ENCODE peak calls at places on chromosomes 7 and 10, in five cellular contexts. I, J, B, A and Q are unnamed samples.

GRCh38 chr7:139626817-139627216 is 103.3 kb downstream of the CLEC2L start:
- DNase-seq in J (no peak), I (no peak), B (no peak), A (peak), Q (no peak)

GRCh38 chr10:124626759-124627380 is 117.3 kb downstream of the FAM53B start:
- DNase-seq in A (no peak), I (no peak), J (peak), B (no peak), Q (peak)

GRCh38 chr7:81478664-81479063 is 291.2 kb downstream of the HGF start:
- DNase-seq in B (no peak), I (no peak), A (peak), J (peak), Q (no peak)

GRCh38 chr7:45080265-45080957 is 8.4 kb downstream of the NACAD start:
- DNase-seq in A (no peak), J (no peak), B (no peak), I (no peak), Q (no peak)

GRCh38 chr10:107813396-107813795 is 648.9 kb upstream of the SORCS1 start:
- DNase-seq in J (no peak), A (no peak), B (no peak), I (no peak), Q (no peak)

GRCh38 chr10:42367532-42368230 is 270.7 kb downstream of the ZNF33B start:
- DNase-seq in A (peak), I (peak), J (peak), B (no peak), Q (peak)

GRCh38 chr7:7779888-7780287 is 61.5 kb upstream of the RPA3 start:
- DNase-seq in B (no peak), A (no peak), I (peak), J (no peak), Q (no peak)

GRCh38 chr10:62819521-62819920 is 3.4 kb upstream of the EGR2 start:
- DNase-seq in B (no peak), A (no peak), J (no peak), I (no peak), Q (no peak)

GRCh38 chr10:113055458-113055857 is 105.4 kb downstream of the TCF7L2 start:
- DNase-seq in J (no peak), I (no peak), B (no peak), A (no peak), Q (no peak)

GRCh38 chr10:114110174-114110972 is 63.6 kb downstream of the CCDC186 start:
- DNase-seq in B (no peak), I (no peak), A (no peak), J (no peak), Q (no peak)

GRCh38 chr7:142313528-142313927 is 55.7 kb upstream of the PRSS58 start:
- DNase-seq in I (no peak), B (no peak), A (no peak), J (no peak), Q (no peak)

GRCh38 chr7:116441534-116441933 is 58.0 kb upstream of the CAV2 start:
- DNase-seq in B (no peak), J (no peak), I (peak), A (no peak), Q (no peak)

GRCh38 chr10:88848499-88848898 is 3.1 kb downstream of the ANKRD22 start:
- DNase-seq in J (no peak), I (peak), B (peak), A (no peak), Q (peak)

GRCh38 chr7:126803060-126803665 is 449.6 kb downstream of the GRM8 start:
- DNase-seq in J (peak), I (peak), B (peak), A (peak), Q (peak)

GRCh38 chr7:114426824-114427223 is 12.2 kb downstream of the FOXP2 start:
- DNase-seq in J (no peak), B (peak), I (peak), A (no peak), Q (no peak)

GRCh38 chr10:103693070-103693811 is 162.1 kb downstream of the SH3PXD2A start:
- DNase-seq in A (no peak), B (no peak), I (no peak), J (peak), Q (no peak)

GRCh38 chr10:30176182-30176581 is 116.8 kb upstream of the JCAD start:
- DNase-seq in I (no peak), J (no peak), B (no peak), A (no peak), Q (no peak)

GRCh38 chr7:139995034-139995915 is 67.5 kb downstream of the PARP12 start:
- DNase-seq in A (peak), B (no peak), I (no peak), J (no peak), Q (peak)

GRCh38 chr10:3892440-3893101 is 107.6 kb upstream of the KLF6 start:
- DNase-seq in I (peak), A (no peak), B (no peak), J (no peak), Q (no peak)

GRCh38 chr10:113519616-113520015 is 33.2 kb upstream of the HABP2 start:
- DNase-seq in I (no peak), J (no peak), B (no peak), A (no peak), Q (no peak)

GRCh38 chr10:114507449-114507848 is 103.1 kb upstream of the AFAP1L2 start:
- DNase-seq in J (peak), I (peak), B (no peak), A (peak), Q (no peak)

GRCh38 chr7:83655951-83656556 is 7.1 kb upstream of the SEMA3E start:
- DNase-seq in I (peak), J (peak), A (peak), B (peak), Q (no peak)

GRCh38 chr10:61973923-61974322 is 72.4 kb downstream of the ARID5B start:
- DNase-seq in A (no peak), B (no peak), I (no peak), J (no peak), Q (no peak)

GRCh38 chr7:24741691-24742639 is 15.3 kb downstream of the GSDME start:
- DNase-seq in J (no peak), B (no peak), A (no peak), I (no peak), Q (peak)

GRCh38 chr7:132065193-132065972 is 509.0 kb upstream of the PODXL start:
- DNase-seq in A (no peak), I (peak), J (peak), B (peak), Q (peak)

GRCh38 chr7:129949292-129950133 is 3.2 kb downstream of the UBE2H start:
- DNase-seq in B (peak), J (peak), I (peak), A (no peak), Q (no peak)
- TF ChIP-seq POLR2A in B (no peak), J (no peak), I (no peak), A (peak), Q (no peak)

GRCh38 chr10:98446656-98447221 is at the start of gene HPS1:
- DNase-seq in A (peak), B (no peak), I (peak), J (peak), Q (peak)
- TF ChIP-seq POLR2A in A (peak), B (peak), I (peak), J (peak), Q (peak)

GRCh38 chr7:137871173-137871915 is 24.6 kb upstream of the DGKI start:
- DNase-seq in I (no peak), B (no peak), J (no peak), A (no peak), Q (no peak)
- TF ChIP-seq POLR2A in I (no peak), B (no peak), J (no peak), A (no peak), Q (no peak)

DNA sequence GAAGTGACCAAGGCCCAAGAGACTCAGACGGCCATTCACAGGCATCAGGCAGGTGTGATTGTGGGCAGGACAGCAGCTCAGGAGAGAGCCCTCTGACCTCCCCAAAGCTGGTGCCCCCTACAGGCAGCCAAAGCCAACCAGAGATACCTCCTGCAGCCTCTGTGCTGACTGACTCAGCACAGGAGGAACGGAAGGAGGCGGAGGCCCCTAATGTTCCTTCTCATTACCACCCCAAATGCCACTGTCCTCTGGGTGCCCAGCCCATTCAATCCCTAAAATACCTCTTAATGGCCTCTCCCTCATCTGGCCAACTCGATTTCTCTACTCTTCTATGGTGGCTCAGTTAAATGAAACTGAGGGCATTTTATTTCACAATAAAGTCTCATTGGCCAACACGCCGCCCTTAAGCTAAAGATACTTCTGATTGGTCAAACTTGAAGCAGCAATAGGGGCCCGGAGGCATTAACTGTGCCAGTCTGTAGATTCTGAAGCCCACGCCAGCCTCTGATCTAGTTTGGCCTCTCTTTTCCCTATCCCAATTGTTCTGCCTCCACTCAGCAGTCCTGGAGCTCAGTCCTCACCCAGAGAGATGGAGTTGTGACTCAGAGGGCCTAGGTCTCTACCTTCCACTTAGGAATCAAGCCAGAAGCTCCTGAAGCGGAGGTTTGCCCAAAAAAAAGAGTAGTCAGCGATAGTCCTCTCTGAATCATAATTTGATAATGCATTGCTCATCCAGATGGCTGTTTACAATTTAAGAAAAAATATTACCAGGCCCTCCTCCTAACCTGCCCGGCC is 1.2 kb downstream of the CYREN start:
- DNase-seq in A (no peak), J (peak), B (peak), I (peak), Q (peak)
- TF ChIP-seq POLR2A in A (no peak), J (no peak), B (no peak), I (no peak), Q (no peak)

DNA sequence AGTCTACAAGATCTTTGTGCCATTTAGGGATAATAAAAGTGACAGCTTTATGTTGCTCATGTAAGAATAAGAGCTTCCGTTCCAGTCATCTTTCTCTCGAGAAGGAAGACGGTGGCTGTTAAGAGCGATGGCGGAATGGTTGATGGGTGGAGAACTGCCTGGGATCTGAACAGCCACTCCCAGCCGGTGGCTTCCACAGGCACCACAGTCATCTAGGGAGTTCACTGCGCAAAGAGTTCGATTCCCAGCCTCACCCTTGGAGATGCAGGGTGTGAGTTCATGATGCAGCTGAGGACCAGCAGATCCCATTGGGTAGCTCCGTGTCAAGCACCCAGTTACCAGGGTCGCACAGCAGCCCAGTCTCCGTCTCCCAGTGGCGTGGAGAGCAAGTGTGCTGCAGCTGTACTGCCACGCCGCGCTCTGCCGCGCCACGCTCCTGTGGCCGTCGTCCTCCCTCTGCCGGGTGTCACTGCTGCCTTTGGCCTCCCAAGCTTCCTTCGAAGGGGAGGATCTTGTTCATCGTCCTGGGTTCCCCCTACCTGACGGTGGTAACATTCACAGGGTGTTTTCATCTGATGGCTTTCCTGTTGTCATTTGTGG is 7.8 kb downstream of the SUN1 start:
- DNase-seq in J (no peak), A (no peak), I (no peak), B (no peak), Q (no peak)
- TF ChIP-seq POLR2A in J (no peak), A (no peak), I (no peak), B (no peak), Q (no peak)

DNA sequence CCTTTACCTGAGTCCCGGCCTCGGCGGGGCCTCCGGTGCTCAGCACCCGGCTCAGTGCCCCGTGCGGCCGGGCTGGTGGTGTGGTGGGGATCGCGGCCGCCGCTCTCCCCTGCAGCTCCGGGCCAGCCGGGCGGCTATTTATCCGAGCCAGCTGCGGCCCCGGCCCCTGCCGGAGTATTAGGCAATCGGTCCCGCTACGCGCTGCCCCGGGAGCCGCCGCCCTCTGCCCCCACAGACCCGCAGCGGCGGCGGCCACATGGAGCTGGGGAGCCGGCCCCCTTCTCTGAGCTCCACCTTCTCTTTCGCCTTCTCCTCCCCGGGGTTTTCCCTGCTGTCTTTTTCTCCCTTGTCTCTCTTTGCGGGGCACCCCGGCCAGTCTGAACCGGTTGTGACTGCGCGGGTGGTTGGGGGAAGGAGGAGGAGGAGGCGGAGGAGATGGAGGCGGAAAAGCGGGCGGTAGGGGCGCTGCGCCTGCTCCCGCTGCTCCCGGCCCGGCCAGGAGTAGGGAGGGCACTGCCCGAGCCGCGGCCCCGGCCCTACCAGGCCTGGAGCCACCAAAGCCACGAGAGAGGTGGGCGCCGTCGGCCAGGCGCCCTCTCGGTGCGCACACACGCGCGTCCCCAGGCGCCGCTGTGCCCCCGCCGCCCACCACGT is at the start of gene SLC16A9:
- DNase-seq in B (peak), A (peak), J (peak), I (peak), Q (peak)
- TF ChIP-seq POLR2A in B (no peak), A (peak), J (peak), I (no peak), Q (no peak)

GRCh38 chr10:117130862-117131389 is 7.1 kb downstream of the VAX1 start:
- DNase-seq in A (no peak), I (no peak), B (no peak), J (no peak), Q (no peak)

GRCh38 chr10:117130346-117130745 is 7.7 kb downstream of the VAX1 start:
- DNase-seq in A (no peak), I (no peak), B (no peak), J (no peak), Q (no peak)

GRCh38 chr10:117133273-117134083 is 4.6 kb downstream of the VAX1 start:
- DNase-seq in A (no peak), I (no peak), B (no peak), J (no peak), Q (no peak)

GRCh38 chr10:117132751-117133231 is 5.3 kb downstream of the VAX1 start:
- DNase-seq in J (no peak), I (no peak), B (no peak), A (no peak), Q (no peak)

GRCh38 chr10:117131390-117132327 is 6.4 kb downstream of the VAX1 start:
- DNase-seq in A (no peak), B (no peak), I (no peak), J (peak), Q (no peak)
- TF ChIP-seq POLR2A in A (no peak), B (no peak), I (no peak), J (no peak), Q (no peak)

GRCh38 chr10:11208243-11208642 is 190.6 kb downstream of the CELF2 start:
- DNase-seq in A (no peak), B (no peak), J (no peak), I (no peak), Q (no peak)
- TF ChIP-seq POLR2A in A (no peak), B (no peak), J (no peak), I (no peak), Q (no peak)

DNA sequence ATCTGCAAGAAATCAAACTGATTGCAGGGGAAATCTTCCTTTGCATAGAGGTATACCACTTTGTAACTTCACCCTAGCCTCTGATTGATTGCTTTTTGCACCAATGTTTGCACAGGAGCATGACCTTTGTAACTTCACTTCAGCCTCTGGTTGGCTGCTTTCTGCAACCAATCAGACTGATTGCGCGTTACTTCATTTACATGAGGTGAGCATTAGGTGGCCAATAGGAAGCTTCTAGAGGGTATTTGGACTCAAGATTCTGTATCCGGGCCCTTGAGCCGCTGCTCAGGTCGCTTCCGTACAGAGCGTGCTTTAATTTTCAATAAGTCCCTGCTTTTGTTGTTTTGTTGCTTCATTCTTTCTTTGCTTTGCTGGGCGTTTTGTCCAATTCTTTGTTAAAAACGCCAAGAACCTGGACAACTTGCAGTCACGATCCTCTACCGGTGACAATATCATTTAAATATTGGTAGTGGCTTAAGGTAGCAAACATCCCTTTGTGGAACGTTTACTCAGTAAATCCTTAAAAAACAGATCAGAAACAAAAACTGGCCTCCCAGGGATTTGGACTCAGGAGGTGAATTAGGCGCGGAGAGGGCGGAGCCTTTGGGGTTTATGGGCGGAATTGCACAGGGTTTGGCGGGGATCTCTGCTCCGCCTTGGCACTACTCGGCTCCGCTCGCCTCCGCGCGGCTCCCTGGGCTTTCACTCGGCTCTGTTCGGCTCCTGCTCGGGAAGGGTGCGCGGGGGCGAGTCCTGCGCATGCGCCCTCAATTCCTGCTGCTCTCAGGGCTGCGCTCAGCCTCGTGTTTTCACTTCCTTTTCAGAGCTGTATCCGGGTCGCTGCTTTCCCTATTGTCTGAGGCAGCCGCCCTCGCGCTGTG is at the start of gene PHF14:
- DNase-seq in B (peak), J (peak), I (peak), A (peak), Q (peak)
- TF ChIP-seq POLR2A in B (peak), J (peak), I (peak), A (peak), Q (peak)

DNA sequence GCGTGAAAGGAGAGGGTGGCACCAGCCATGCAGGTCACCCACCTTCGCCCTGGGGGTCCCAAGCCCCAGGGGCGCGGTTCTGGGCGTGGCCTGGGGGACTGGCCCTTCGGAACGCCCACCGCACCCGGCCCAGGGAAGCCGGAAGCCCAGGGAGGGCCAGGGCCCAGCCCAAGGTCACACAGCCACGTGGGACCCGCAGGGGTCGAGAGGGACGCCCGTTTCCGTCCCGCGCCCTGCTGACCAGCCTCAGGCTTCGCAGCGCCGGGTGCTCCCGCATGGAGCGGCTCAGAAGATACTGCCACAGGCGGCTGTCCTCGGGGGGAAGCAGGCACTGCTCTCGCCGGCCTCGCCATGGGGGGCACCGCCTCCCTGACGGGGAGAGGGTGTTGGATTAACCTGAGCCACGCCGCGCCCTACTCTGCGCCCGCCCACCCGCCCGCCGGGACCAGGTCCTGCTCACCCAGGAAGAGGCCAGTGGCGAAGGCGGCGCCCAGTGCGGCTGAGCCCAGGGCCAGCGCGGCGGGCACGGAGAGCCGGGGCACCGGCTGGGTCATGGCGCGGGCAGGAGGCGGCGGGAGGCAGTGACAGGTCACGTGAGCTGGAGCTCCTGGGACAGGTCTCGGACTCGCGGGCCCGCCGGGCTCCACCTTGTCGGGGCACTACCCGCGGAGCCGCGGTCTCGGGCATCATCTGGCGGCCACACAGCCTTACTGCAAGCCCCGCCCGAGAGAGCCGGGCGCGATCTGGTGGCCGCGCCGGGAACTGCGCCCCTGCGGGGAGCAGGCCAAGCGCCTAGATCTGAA is at the start of gene COMTD1:
- DNase-seq in A (peak), I (peak), J (peak), B (peak), Q (peak)
- TF ChIP-seq POLR2A in A (peak), I (no peak), J (peak), B (no peak), Q (peak)